ENCODE peak calls at places on chromosome 18, in nine cellular contexts. Y is T follicular helper cell; L is M059J; M is stimulated activated naive B cell treated with anti-CD40 and anti-IgM and Interleukin-4, amounts not matched to agents 10 μg/mL and 1 μg/mL and 100 μg/mL, for 72 hours; A is H7; Q is nephron progenitor cell; C is tibial artery; B is stimulated activated CD4-positive, alpha-beta T cell treated with anti-CD3 and anti-CD28 coated beads, Interleukin-4, amount 100 ng/mL, for 4 hours; U is KG1. K is an unnamed sample.

GRCh38 chr18:13439475-13439874 is 220.9 kb downstream of the LDLRAD4 start:
- DNase-seq in M (no peak), Q (no peak), L (no peak), A (no peak), C (no peak), B (no peak), Y (no peak), U (no peak), K (no peak)

GRCh38 chr18:52499646-52500045 is 159.6 kb downstream of the DCC start:
- DNase-seq in M (no peak), B (no peak), Y (no peak), A (no peak), C (no peak), L (no peak), U (no peak), Q (no peak), K (no peak)

GRCh38 chr18:3383381-3383915 is 66.5 kb upstream of the TGIF1 start:
- DNase-seq in A (no peak), B (no peak), C (no peak), Q (no peak), Y (no peak), L (no peak), M (no peak), U (no peak), K (no peak)

GRCh38 chr18:45386256-45386655 is 229.0 kb upstream of the SLC14A2 start:
- DNase-seq in M (no peak), Q (peak), C (no peak), L (peak), B (no peak), U (no peak), A (peak), Y (no peak), K (no peak)

GRCh38 chr18:34548973-34549294 is 161.2 kb upstream of the DTNA start:
- DNase-seq in B (no peak), A (peak), M (no peak), U (no peak), Q (no peak), C (no peak), L (no peak), Y (no peak), K (no peak)

GRCh38 chr18:35121531-35121930 is 80.3 kb downstream of the MAPRE2 start:
- DNase-seq in Q (no peak), Y (no peak), M (no peak), C (no peak), B (no peak), U (no peak), A (no peak), L (no peak), K (no peak)

GRCh38 chr18:8895987-8896619 is 190.7 kb downstream of the MTCL1 start:
- DNase-seq in M (no peak), U (no peak), Q (no peak), C (no peak), Y (no peak), A (no peak), L (peak), B (no peak), K (no peak)

GRCh38 chr18:78967692-78968091 is 11.9 kb upstream of the SALL3 start:
- DNase-seq in A (no peak), Q (no peak), B (no peak), C (no peak), L (no peak), Y (no peak), M (no peak), U (no peak), K (no peak)

GRCh38 chr18:57666818-57667497 is 45.3 kb upstream of the NARS1 start:
- DNase-seq in Q (no peak), L (no peak), A (no peak), C (no peak), U (no peak), Y (no peak), M (no peak), B (no peak), K (no peak)